ENCODE peak calls at places on chromosomes 11 and 22, in five cellular contexts. P, Q, K, T and S are unnamed samples.

GRCh38 chr11:121473064-121473777 is 20.5 kb upstream of the SORL1-AS1 start:
- DNase-seq in P (peak), Q (no peak), K (no peak), T (no peak), S (no peak)

GRCh38 chr11:26231252-26231661 is 100.7 kb upstream of the ANO3 start:
- DNase-seq in P (peak), Q (no peak), K (no peak), T (no peak), S (no peak)

GRCh38 chr22:20524004-20524481 is 16.6 kb downstream of the MED15 start:
- DNase-seq in P (peak), Q (no peak), K (no peak), T (no peak), S (no peak)

GRCh38 chr11:37409124-37409523 is 811.1 kb upstream of the RAG2 start:
- DNase-seq in P (no peak), Q (no peak), K (no peak), T (no peak), S (no peak)

GRCh38 chr22:36360871-36361383 is 26.8 kb downstream of the MYH9 start:
- DNase-seq in P (peak), Q (peak), K (no peak), T (no peak), S (peak)

GRCh38 chr11:124481365-124482323 is 36.1 kb upstream of the OR8B8 start:
- DNase-seq in P (peak), Q (no peak), K (no peak), T (no peak), S (peak)

GRCh38 chr11:27295928-27296327 is 67.1 kb downstream of the CCDC34 start:
- DNase-seq in P (no peak), Q (no peak), K (no peak), T (no peak), S (no peak)

GRCh38 chr11:73267122-73267846 is 4.9 kb upstream of the P2RY6 start:
- DNase-seq in P (no peak), Q (no peak), K (peak), T (peak), S (no peak)

GRCh38 chr11:96424693-96425092 is 34.9 kb downstream of the JRKL start:
- DNase-seq in P (peak), Q (no peak), K (no peak), T (no peak), S (no peak)

GRCh38 chr22:47152938-47153337 is 390.5 kb downstream of the TBC1D22A start:
- DNase-seq in P (peak), Q (no peak), K (no peak), T (no peak), S (no peak)

GRCh38 chr11:78643676-78644056 is 69.0 kb upstream of the NARS2 start:
- DNase-seq in P (no peak), Q (no peak), K (no peak), T (no peak), S (no peak)

GRCh38 chr11:123197711-123198110 is 2.7 kb upstream of the CLMP start:
- DNase-seq in P (peak), Q (no peak), K (no peak), T (no peak), S (no peak)

GRCh38 chr11:89327885-89328284 is 150.2 kb downstream of the TYR start:
- DNase-seq in P (no peak), Q (no peak), K (no peak), T (no peak), S (no peak)

GRCh38 chr11:68447015-68447801 is 13.3 kb upstream of the PPP6R3 start:
- DNase-seq in P (peak), Q (peak), K (peak), T (peak), S (peak)

GRCh38 chr11:72787262-72788104 is 6.4 kb downstream of the STARD10 start:
- DNase-seq in P (no peak), Q (peak), K (peak), T (no peak), S (peak)

GRCh38 chr11:45904309-45904915 is 2.7 kb downstream of the FREY1 start:
- DNase-seq in P (no peak), Q (peak), K (peak), T (peak), S (no peak)

GRCh38 chr11:45905095-45905494 is 2.0 kb downstream of the FREY1 start:
- DNase-seq in P (no peak), Q (no peak), K (no peak), T (no peak), S (no peak)

GRCh38 chr11:45906096-45906682 is 882 bp downstream of the FREY1 start:
- DNase-seq in P (no peak), Q (peak), K (peak), T (no peak), S (no peak)

GRCh38 chr11:45907911-45908370 is 870 bp upstream of the FREY1 start:
- DNase-seq in P (no peak), Q (peak), K (no peak), T (peak), S (no peak)

DNA sequence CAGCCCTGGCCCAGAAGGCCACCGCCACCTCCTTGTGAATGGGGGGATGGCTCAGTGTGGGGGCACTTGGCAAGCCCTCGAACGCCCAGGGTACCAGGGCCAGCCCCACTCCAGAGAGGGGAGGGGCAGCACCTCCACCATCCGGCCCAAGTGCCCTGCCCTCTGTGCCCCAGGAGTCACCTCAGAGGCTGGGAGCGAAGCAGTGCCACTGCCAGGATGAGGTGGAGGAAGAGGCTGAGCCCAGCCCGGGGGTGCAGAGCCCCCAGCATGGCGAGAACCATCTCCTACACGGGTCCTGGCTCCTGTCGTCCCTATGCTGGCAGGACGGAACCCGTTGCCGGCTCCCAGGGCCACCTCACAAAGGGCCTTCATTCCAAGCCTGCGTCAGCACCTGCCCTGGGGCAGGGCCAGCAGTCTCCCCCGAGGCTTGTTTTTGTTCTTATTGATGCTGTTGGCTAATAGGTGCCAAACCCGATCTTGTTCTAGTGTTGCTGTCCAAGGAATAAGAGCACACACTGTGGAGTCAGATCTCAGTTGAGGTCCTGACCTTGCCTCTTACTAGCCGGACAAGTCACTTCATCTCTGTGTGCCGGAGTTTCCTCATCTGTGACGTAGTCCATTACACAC is at the start of gene FREY1:
- DNase-seq in P (no peak), Q (peak), K (no peak), T (no peak), S (no peak)
- TF ChIP-seq POLR2A in P (no peak), Q (no peak), K (no peak), T (no peak), S (no peak)

GRCh38 chr11:64383580-64383979 is 24.6 kb downstream of the RPS6KA4 start:
- DNase-seq in P (no peak), Q (no peak), K (no peak), T (no peak), S (no peak)

GRCh38 chr11:64381350-64381749 is 22.4 kb downstream of the RPS6KA4 start:
- DNase-seq in P (no peak), Q (no peak), K (no peak), T (no peak), S (no peak)

GRCh38 chr11:64379817-64380709 is 21.1 kb downstream of the RPS6KA4 start:
- DNase-seq in P (no peak), Q (no peak), K (no peak), T (no peak), S (no peak)

GRCh38 chr11:64384039-64384737 is 25.2 kb downstream of the RPS6KA4 start:
- DNase-seq in P (no peak), Q (peak), K (no peak), T (peak), S (no peak)

GRCh38 chr11:64382586-64382985 is 23.6 kb downstream of the RPS6KA4 start:
- DNase-seq in P (no peak), Q (no peak), K (no peak), T (no peak), S (no peak)
- H3K27ac ChIP-seq in P (no peak), Q (no peak), K (no peak), T (no peak), S (no peak)

GRCh38 chr11:118247041-118247440 is 5.1 kb downstream of the MPZL3 start:
- DNase-seq in P (no peak), Q (no peak), K (no peak), T (no peak), S (no peak)
- TF ChIP-seq POLR2A in P (no peak), Q (no peak), K (no peak), T (no peak), S (no peak)

GRCh38 chr22:39316440-39317083 is 2.9 kb downstream of the RPL3 start:
- DNase-seq in P (peak), Q (peak), K (peak), T (peak), S (peak)
- H3K27ac ChIP-seq in P (peak), Q (peak), K (no peak), T (peak), S (no peak)

DNA sequence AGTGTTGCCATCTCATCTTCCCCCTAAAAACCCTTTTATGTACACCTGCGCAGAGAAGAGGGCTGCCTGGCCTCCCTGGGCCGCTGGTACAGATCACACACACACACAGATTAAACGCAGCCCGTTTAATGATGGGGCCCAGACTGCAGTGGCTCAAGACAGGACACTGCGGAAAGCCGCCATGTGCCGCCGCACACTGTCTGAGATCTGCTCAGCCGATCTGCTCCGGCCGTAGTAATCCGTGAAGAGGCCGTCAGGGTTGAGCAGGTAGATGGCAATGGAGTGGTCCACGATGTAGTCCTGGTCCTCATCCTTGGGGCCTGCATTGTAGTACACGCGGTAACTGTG is 2.0 kb downstream of the SCO2 start:
- DNase-seq in P (no peak), Q (no peak), K (no peak), T (no peak), S (no peak)
- TF ChIP-seq POLR2A in P (no peak), Q (no peak), K (no peak), T (no peak), S (no peak)

GRCh38 chr11:44742470-44742869 is 15.7 kb downstream of the TSPAN18 start:
- DNase-seq in P (no peak), Q (no peak), K (no peak), T (no peak), S (no peak)

GRCh38 chr11:44743326-44743725 is 16.6 kb downstream of the TSPAN18 start:
- DNase-seq in P (no peak), Q (no peak), K (no peak), T (no peak), S (no peak)

GRCh38 chr11:44741976-44742375 is 15.2 kb downstream of the TSPAN18 start:
- DNase-seq in P (no peak), Q (no peak), K (no peak), T (no peak), S (no peak)

GRCh38 chr11:44746894-44747293 is 20.1 kb downstream of the TSPAN18 start:
- DNase-seq in P (no peak), Q (no peak), K (peak), T (no peak), S (no peak)

GRCh38 chr11:44744160-44744559 is 17.4 kb downstream of the TSPAN18 start:
- DNase-seq in P (peak), Q (no peak), K (no peak), T (no peak), S (no peak)
- H3K27ac ChIP-seq in P (peak), Q (no peak), K (no peak), T (no peak), S (no peak)

GRCh38 chr11:45848654-45849081 is 1.4 kb downstream of the CRY2 start:
- DNase-seq in P (no peak), Q (peak), K (no peak), T (peak), S (peak)
- TF ChIP-seq POLR2A in P (no peak), Q (peak), K (no peak), T (no peak), S (peak)

GRCh38 chr11:8715501-8715900 is 32.9 kb downstream of the RPL27A start:
- DNase-seq in P (no peak), Q (no peak), K (no peak), T (no peak), S (no peak)
- H3K27ac ChIP-seq in P (peak), Q (no peak), K (no peak), T (peak), S (peak)